ENCODE peak calls at places on chromosomes 5 and 9, in nine cellular contexts. C is WERI-Rb-1; M is pancreas; U is HCT116; A is mesendoderm; L is IMR-90; B is fibroblast of lung; X is sigmoid colon; R is CD4-positive, alpha-beta T cell. Q is an unnamed sample.
A peak's percentile ranks its signal among the peaks of the same experiment; 100 is the strongest.

GRCh38 chr5:145887217-145887616 is 14.4 kb upstream of the GRXCR2 start:
- DNase-seq in U (peak; percentile 12), A (no peak), C (no peak), L (no peak), B (no peak), X (no peak), R (no peak), M (no peak), Q (no peak)

GRCh38 chr5:68141494-68141893 is 74.1 kb upstream of the PIK3R1 start:
- DNase-seq in A (no peak), U (no peak), B (peak; percentile 69), X (no peak), C (no peak), L (peak; percentile 83), M (no peak), R (no peak), Q (no peak)

GRCh38 chr9:130423272-130423671 is 21.5 kb upstream of the ASS1 start:
- DNase-seq in M (no peak), C (peak; percentile 54), X (peak; percentile 92), U (no peak), B (no peak), L (no peak), A (peak; percentile 65), R (no peak), Q (no peak)

GRCh38 chr9:29656641-29657406 is 2083.5 kb upstream of the C9orf72 start:
- DNase-seq in M (no peak), R (no peak), B (no peak), A (no peak), X (no peak), L (no peak), U (no peak), C (no peak), Q (no peak)

GRCh38 chr9:98375138-98375726 is 119.8 kb upstream of the TBC1D2 start:
- DNase-seq in M (no peak), R (no peak), C (no peak), B (peak; percentile 86), U (no peak), X (no peak), L (peak; percentile 93), A (peak; percentile 95), Q (no peak)

GRCh38 chr9:77224750-77225312 is 47.5 kb downstream of the VPS13A start:
- DNase-seq in C (no peak), B (peak; percentile 38), A (peak; percentile 5), R (no peak), U (no peak), L (peak; percentile 72), X (no peak), M (no peak), Q (no peak)

GRCh38 chr5:132266031-132266835 is 8.7 kb downstream of the PDLIM4 start:
- DNase-seq in M (peak; percentile 22), B (no peak), R (no peak), L (no peak), A (no peak), C (no peak), X (no peak), U (no peak), Q (no peak)

GRCh38 chr5:62183727-62184126 is 122.3 kb upstream of the KIF2A start:
- DNase-seq in M (no peak), C (no peak), U (no peak), B (no peak), A (peak; percentile 49), L (no peak), X (no peak), R (no peak), Q (no peak)

GRCh38 chr9:122580360-122580759 is 2.8 kb downstream of the OR1L8 start:
- DNase-seq in C (no peak), R (no peak), U (peak; percentile 4), X (no peak), M (no peak), A (no peak), L (peak; percentile 61), B (peak; percentile 68), Q (no peak)

GRCh38 chr5:40166757-40167156 is 513.0 kb upstream of the PTGER4 start:
- DNase-seq in R (no peak), C (no peak), X (no peak), B (peak; percentile 5), M (no peak), U (no peak), L (peak; percentile 44), A (no peak), Q (no peak)

GRCh38 chr5:54324651-54325271 is 14.4 kb upstream of the ARL15 start:
- DNase-seq in L (no peak), A (no peak), X (no peak), U (no peak), M (no peak), C (no peak), R (no peak), B (no peak), Q (no peak)

GRCh38 chr9:89387197-89387849 is 69.0 kb downstream of the SECISBP2 start:
- DNase-seq in X (no peak), B (no peak), A (no peak), L (no peak), U (no peak), C (no peak), M (no peak), R (no peak), Q (no peak)
- H3K27ac ChIP-seq in X (peak overlapping the region; percentile 40), B (no peak overlapping the region), A (no peak overlapping the region), L (peak overlapping the region; percentile 52), U (no peak overlapping the region), C (no peak overlapping the region), M (no peak overlapping the region), R (no peak overlapping the region), Q (peak overlapping the region; percentile 75)

GRCh38 chr9:86718373-86718772 is 228.9 kb downstream of the GAS1 start:
- DNase-seq in C (no peak), R (no peak), B (no peak), M (no peak), L (no peak), X (no peak), U (no peak), A (no peak), Q (no peak)

GRCh38 chr9:86713970-86714369 is 233.3 kb downstream of the GAS1 start:
- DNase-seq in U (no peak), C (no peak), L (peak; percentile 36), M (no peak), X (no peak), B (peak; percentile 47), R (no peak), A (no peak), Q (no peak)

GRCh38 chr9:86708918-86709835 is 238.1 kb downstream of the GAS1 start:
- DNase-seq in U (no peak), C (no peak), M (no peak), R (no peak), X (peak; percentile 70), A (no peak), B (no peak), L (no peak), Q (no peak)

GRCh38 chr9:86713456-86713855 is 233.8 kb downstream of the GAS1 start:
- DNase-seq in B (peak; percentile 90), X (no peak), L (peak; percentile 83), M (no peak), C (no peak), R (no peak), U (no peak), A (no peak), Q (no peak)

GRCh38 chr9:86714976-86715375 is 232.3 kb downstream of the GAS1 start:
- DNase-seq in U (no peak), R (no peak), L (peak; percentile 63), B (peak; percentile 70), C (no peak), X (no peak), A (no peak), M (no peak), Q (no peak)
- H3K27ac ChIP-seq in U (no peak overlapping the region), R (no peak overlapping the region), L (no peak overlapping the region), B (no peak overlapping the region), C (no peak overlapping the region), X (no peak overlapping the region), A (no peak overlapping the region), M (no peak overlapping the region), Q (no peak overlapping the region)

GRCh38 chr5:143645356-143645755 is 166.6 kb upstream of the HMHB1 start:
- DNase-seq in R (no peak), M (no peak), L (no peak), B (no peak), U (no peak), X (no peak), A (no peak), C (no peak), Q (no peak)

GRCh38 chr5:143650296-143650695 is 161.7 kb upstream of the HMHB1 start:
- DNase-seq in L (no peak), U (no peak), R (no peak), X (no peak), B (no peak), C (no peak), M (no peak), A (no peak), Q (no peak)

GRCh38 chr5:143646961-143647360 is 165.0 kb upstream of the HMHB1 start:
- DNase-seq in R (no peak), A (no peak), M (no peak), B (no peak), L (peak; percentile 21), C (no peak), U (no peak), X (no peak), Q (no peak)

GRCh38 chr5:143649869-143650268 is 162.1 kb upstream of the HMHB1 start:
- DNase-seq in M (no peak), L (peak; percentile 21), R (no peak), X (no peak), A (no peak), B (no peak), U (no peak), C (no peak), Q (no peak)

DNA sequence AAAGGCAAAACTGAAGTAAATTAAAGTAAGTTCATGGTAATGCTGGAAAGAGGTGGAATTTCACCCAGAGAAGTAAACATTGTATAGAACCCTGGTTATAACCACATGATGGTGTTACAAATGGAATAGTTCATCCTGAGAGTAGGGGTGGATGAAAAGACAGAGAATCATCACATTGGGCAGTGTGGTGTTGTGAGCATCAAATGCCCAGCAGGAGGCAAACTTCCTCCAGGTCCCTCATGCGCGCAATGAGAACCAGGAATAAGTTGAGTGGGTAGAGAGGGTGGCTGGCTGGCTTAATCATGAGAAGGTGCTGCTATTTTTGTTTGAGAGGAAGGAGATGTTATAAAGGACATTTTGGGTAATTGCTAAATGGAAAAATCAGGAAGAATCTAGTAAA is 163.3 kb upstream of the HMHB1 start:
- DNase-seq in A (peak; percentile 43), R (no peak), C (no peak), U (no peak), L (no peak), B (no peak), M (no peak), X (no peak), Q (no peak)
- H3K27ac ChIP-seq in A (no peak overlapping the region), R (no peak overlapping the region), C (no peak overlapping the region), U (no peak overlapping the region), L (no peak overlapping the region), B (no peak overlapping the region), M (no peak overlapping the region), X (no peak overlapping the region), Q (no peak overlapping the region)

DNA sequence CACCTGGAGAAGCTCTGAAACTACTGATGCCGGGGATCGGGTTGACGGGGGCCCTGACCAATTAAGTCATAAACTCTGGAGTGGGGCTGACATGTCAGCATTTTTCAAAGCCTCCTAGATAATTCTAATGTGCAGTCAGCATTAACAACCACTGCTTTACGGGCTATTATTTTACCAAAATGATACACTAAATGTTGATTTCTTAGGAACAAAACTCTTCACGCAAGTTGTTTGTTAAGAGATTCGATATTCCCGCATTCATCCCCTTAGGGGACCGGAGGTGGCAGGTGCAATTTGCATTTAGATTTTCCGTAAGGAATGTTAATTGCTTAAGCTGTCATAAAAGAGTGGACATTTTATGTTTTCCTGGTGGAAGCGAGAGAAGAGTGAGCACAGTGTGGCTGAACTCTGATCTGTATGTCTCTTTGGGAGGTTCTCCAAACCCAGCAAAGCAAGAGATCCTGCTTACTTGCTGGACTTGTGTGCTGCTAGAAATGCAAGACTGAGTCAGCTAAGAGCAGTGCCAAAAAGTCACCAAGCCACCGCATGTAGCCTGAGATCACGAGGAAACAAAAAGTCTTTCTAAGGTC is 77.6 kb downstream of the UGCG start:
- DNase-seq in A (no peak), R (no peak), C (no peak), X (no peak), M (peak; percentile 42), B (peak; percentile 76), U (no peak), L (peak; percentile 66), Q (no peak)
- H3K27ac ChIP-seq in A (no peak overlapping the region), R (no peak overlapping the region), C (no peak overlapping the region), X (no peak overlapping the region), M (peak overlapping the region; percentile 83), B (no peak overlapping the region), U (no peak overlapping the region), L (no peak overlapping the region), Q (no peak overlapping the region)

Q was measured in substantia nigra.